ENCODE peak calls at places on chromosome 20, in four cellular contexts. B is activated CD4-positive, alpha-beta T cell treated with anti-CD3 and anti-CD28 coated beads, Interleukin-2, amount 10 ng/mL, durations not matched to agents 7 days and 5 days; S is activated naive CD8-positive, alpha-beta T cell treated with anti-CD3 and anti-CD28 coated beads, Interleukin-2, amount 50 U/mL, for 24 hours; J is RCC 7860. U is an unnamed sample.
A peak's percentile ranks its signal among the peaks of the same experiment; 100 is the strongest.

GRCh38 chr20:10715035-10715434 is 41.2 kb upstream of the JAG1 start:
- DNase-seq in B (no peak), S (no peak), J (peak; percentile 16), U (no peak)

GRCh38 chr20:51310216-51310615 is 232.3 kb downstream of the NFATC2 start:
- DNase-seq in B (no peak), S (no peak), J (no peak), U (no peak)

GRCh38 chr20:53657732-53658131 is 64.1 kb upstream of the ZNF217 start:
- DNase-seq in B (no peak), S (no peak), J (no peak), U (peak; percentile 37)

GRCh38 chr20:3800256-3800877 is 4.3 kb downstream of the CDC25B start:
- DNase-seq in B (no peak), S (no peak), J (no peak), U (no peak)

GRCh38 chr20:9035129-9035528 is 33.8 kb upstream of the PLCB4 start:
- DNase-seq in B (no peak), S (no peak), J (peak; percentile 90), U (no peak)

GRCh38 chr20:420721-421574 is 12.8 kb downstream of the RBCK1 start:
- DNase-seq in B (no peak), S (no peak), J (no peak), U (peak; percentile 56)

GRCh38 chr20:21173496-21174025 is 47.7 kb downstream of the KIZ start:
- DNase-seq in B (no peak), S (no peak), J (no peak), U (no peak)

GRCh38 chr20:41232971-41233926 is 84.3 kb downstream of the ZHX3 start:
- DNase-seq in B (no peak), S (no peak), J (peak; percentile 63), U (no peak)

GRCh38 chr20:51497542-51498467 is 44.7 kb downstream of the NFATC2 start:
- DNase-seq in B (peak; percentile 47), S (peak; percentile 64), J (no peak), U (no peak)